ENCODE peak calls at places on chromosomes 11 and 22, in four cellular contexts. Q is IMR-90, Z is cardiac muscle cell, V is psoas muscle. H is an unnamed sample.

GRCh38 chr11:15852179-15852578 is 504.2 kb downstream of the SOX6 start:
- DNase-seq in Q (peak; percentile 35), Z (no peak), V (no peak), H (peak; percentile 55)

GRCh38 chr11:75352417-75353206 is 1.2 kb upstream of the ARRB1 start:
- DNase-seq in Q (no peak), Z (no peak), V (no peak), H (no peak)

GRCh38 chr11:122672892-122673291 is 17.4 kb downstream of the UBASH3B start:
- DNase-seq in Q (no peak), Z (no peak), V (peak; percentile 46), H (no peak)

GRCh38 chr11:27545946-27546345 is 39.4 kb upstream of the LIN7C start:
- DNase-seq in Q (no peak), Z (no peak), V (no peak), H (no peak)

GRCh38 chr11:47606731-47607130 is 12.5 kb upstream of the C1QTNF4 start:
- DNase-seq in Q (peak; percentile 24), Z (peak; percentile 88), V (no peak), H (no peak)

GRCh38 chr11:20599424-20600346 is at the start of gene SLC6A5:
- DNase-seq in Q (peak; percentile 19), Z (peak; percentile 93), V (peak; percentile 35), H (peak; percentile 77)

GRCh38 chr22:27412866-27413445 is 388.6 kb downstream of the MN1 start:
- DNase-seq in Q (no peak), Z (no peak), V (no peak), H (no peak)

GRCh38 chr22:31488988-31489617 is 539 bp downstream of the EIF4ENIF1 start:
- DNase-seq in Q (peak; percentile 7), Z (peak; percentile 74), V (peak; percentile 39), H (peak; percentile 42)

GRCh38 chr11:72308226-72309073 is 64.5 kb upstream of the PHOX2A start:
- DNase-seq in Q (peak; percentile 98), Z (no peak), V (no peak), H (no peak)

GRCh38 chr11:115244758-115245157 is 259.5 kb downstream of the CADM1 start:
- DNase-seq in Q (peak; percentile 20), Z (no peak), V (no peak), H (no peak)

GRCh38 chr11:23310276-23310675 is 450.0 kb upstream of the CCDC179 start:
- DNase-seq in Q (peak; percentile 63), Z (no peak), V (no peak), H (no peak)

GRCh38 chr11:12330491-12331231 is 46.7 kb upstream of the PARVA start:
- DNase-seq in Q (peak; percentile 7), Z (peak; percentile 20), V (no peak), H (no peak)

GRCh38 chr11:129969973-129970372 is 32.7 kb downstream of the PRDM10 start:
- DNase-seq in Q (no peak), Z (no peak), V (no peak), H (no peak)

GRCh38 chr22:49538006-49538405 is 289.7 kb downstream of the BRD1 start:
- DNase-seq in Q (no peak), Z (no peak), V (no peak), H (no peak)

GRCh38 chr11:13535819-13536218 is 40.0 kb upstream of the PTH start:
- DNase-seq in Q (no peak), Z (peak; percentile 5), V (no peak), H (no peak)

GRCh38 chr11:10044618-10045017 is 249.4 kb downstream of the SBF2 start:
- DNase-seq in Q (no peak), Z (no peak), V (no peak), H (no peak)

GRCh38 chr11:76391811-76392475 is 10.8 kb downstream of the GVQW3 start:
- DNase-seq in Q (no peak), Z (no peak), V (no peak), H (no peak)

GRCh38 chr22:17569971-17570511 is 6.7 kb downstream of the SLC25A18 start:
- DNase-seq in Q (peak; percentile 4), Z (peak; percentile 34), V (peak; percentile 27), H (peak; percentile 32)

GRCh38 chr11:3964056-3964455 is 108.6 kb downstream of the STIM1 start:
- DNase-seq in Q (no peak), Z (no peak), V (no peak), H (no peak)

GRCh38 chr11:62588966-62589637 is 2.2 kb downstream of the TUT1 start:
- DNase-seq in Q (no peak), Z (no peak), V (no peak), H (no peak)

GRCh38 chr22:43044402-43044801 is 29.5 kb upstream of the PACSIN2 start:
- DNase-seq in Q (no peak), Z (no peak), V (no peak), H (no peak)

GRCh38 chr11:19938051-19938856 is 222.0 kb downstream of the DBX1 start:
- DNase-seq in Q (peak; percentile 54), Z (peak; percentile 75), V (peak; percentile 40), H (peak; percentile 70)

GRCh38 chr11:44162662-44163061 is 67.2 kb downstream of the EXT2 start:
- DNase-seq in Q (no peak), Z (no peak), V (no peak), H (no peak)

GRCh38 chr11:3166268-3167142 is 1.4 kb upstream of the OSBPL5 start:
- DNase-seq in Q (no peak), Z (no peak), V (no peak), H (no peak)

GRCh38 chr22:46579751-46580449 is 40.3 kb upstream of the GRAMD4 start:
- DNase-seq in Q (no peak), Z (no peak), V (no peak), H (no peak)

GRCh38 chr11:35104655-35105054 is 34.3 kb upstream of the CD44 start:
- DNase-seq in Q (no peak), Z (no peak), V (no peak), H (no peak)

GRCh38 chr11:46889251-46889650 is 29.1 kb downstream of the LRP4 start:
- DNase-seq in Q (no peak), Z (no peak), V (no peak), H (no peak)

GRCh38 chr22:22168190-22168940 is 76.2 kb upstream of the VPREB1 start:
- DNase-seq in Q (peak; percentile 61), Z (no peak), V (no peak), H (no peak)
- H3K27me3 ChIP-seq in Q (peaks cover 42% of the 10 kb centered on the region), Z (peaks cover 82% of the 10 kb centered on the region), V (no peaks in the 10 kb centered on the region), H (no peaks in the 10 kb centered on the region)

DNA sequence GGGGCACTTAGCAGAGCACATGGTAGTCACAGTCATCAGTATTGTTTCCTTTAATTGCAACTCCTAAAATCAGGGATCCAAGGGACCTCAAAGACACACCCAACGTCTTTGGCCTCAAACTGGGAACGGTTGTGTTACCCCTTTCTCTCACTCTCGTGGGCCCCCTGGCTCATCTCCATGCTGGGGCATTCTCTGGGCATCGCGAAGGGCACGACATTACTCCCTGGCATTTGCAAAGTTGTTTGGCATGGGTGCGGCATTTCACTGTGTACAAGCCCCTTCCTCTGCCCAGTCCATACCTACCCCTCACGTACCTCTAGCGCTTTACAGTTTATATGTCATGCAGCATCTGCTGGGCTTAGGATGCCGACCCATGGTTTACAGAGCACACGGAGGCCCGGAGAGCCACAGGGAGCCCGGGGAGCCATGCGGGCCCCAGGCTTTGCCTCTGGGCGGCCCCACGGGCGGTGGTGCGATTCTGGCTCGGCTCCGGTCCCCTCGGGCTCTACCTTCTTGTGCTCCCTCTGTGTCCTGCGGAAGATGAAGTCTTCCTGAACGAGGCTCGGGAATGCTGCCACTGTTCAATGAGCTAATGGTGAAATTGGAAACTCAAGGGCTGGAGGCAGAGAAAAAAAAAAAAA is 21.9 kb upstream of the CACNG2 start:
- DNase-seq in Q (no peak), Z (no peak), V (no peak), H (peak; percentile 4)
- H3K27me3 ChIP-seq in Q (peaks cover 41% of the 10 kb centered on the region), Z (peaks cover 6% of the 10 kb centered on the region), V (no peaks in the 10 kb centered on the region), H (no peaks in the 10 kb centered on the region)

GRCh38 chr11:112542479-112542878 is 281.8 kb upstream of the PLET1 start:
- DNase-seq in Q (no peak), Z (no peak), V (no peak), H (no peak)
- H3K27me3 ChIP-seq in Q (peaks cover 7% of the 10 kb centered on the region), Z (no peaks in the 10 kb centered on the region), V (no peaks in the 10 kb centered on the region), H (no peaks in the 10 kb centered on the region)

DNA sequence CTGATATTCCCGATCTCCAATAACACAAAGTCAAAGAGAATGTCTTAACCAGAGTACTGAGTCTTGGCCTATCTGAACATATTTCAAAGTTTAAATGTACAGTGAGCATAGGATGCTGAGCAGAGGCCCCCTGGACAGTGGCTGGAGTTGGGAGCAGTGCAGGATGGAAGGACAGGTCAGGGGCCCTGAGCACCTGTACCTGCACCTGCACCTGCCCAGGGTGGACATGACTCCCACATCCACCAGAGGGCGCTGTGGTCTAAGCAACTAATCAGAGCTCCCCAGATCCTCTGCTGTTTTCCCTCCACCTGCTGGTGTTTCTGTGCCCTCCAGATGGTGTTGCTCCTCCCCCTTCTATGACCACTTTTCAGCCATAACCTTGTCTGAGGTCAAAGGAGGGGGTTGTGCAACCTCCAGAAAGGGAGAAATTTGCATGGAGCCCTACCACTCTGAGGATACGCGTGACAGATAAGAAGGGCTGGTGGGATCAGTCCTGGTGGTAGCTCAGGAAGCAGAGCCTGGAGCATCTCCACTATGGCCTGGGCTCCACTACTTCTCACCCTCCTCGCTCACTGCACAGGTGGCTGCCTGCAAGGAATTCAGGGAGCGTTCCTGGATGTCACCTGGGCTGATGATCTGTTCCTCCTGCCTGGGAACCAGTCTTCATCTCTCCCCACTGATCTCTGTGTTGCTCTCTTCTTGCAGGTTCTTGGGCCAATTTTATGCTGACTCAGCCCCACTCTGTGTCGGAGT is 49.1 kb upstream of the VPREB1 start:
- DNase-seq in Q (peak; percentile 37), Z (peak; percentile 74), V (peak; percentile 41), H (peak; percentile 89)
- H3K27me3 ChIP-seq in Q (peaks cover 33% of the 10 kb centered on the region), Z (peaks cover 47% of the 10 kb centered on the region), V (no peaks in the 10 kb centered on the region), H (no peaks in the 10 kb centered on the region)

GRCh38 chr22:48210812-48211211 is 1448.4 kb downstream of the TBC1D22A start:
- DNase-seq in Q (no peak), Z (no peak), V (no peak), H (no peak)
- H3K27me3 ChIP-seq in Q (no peaks in the 10 kb centered on the region), Z (no peaks in the 10 kb centered on the region), V (no peaks in the 10 kb centered on the region), H (no peaks in the 10 kb centered on the region)

DNA sequence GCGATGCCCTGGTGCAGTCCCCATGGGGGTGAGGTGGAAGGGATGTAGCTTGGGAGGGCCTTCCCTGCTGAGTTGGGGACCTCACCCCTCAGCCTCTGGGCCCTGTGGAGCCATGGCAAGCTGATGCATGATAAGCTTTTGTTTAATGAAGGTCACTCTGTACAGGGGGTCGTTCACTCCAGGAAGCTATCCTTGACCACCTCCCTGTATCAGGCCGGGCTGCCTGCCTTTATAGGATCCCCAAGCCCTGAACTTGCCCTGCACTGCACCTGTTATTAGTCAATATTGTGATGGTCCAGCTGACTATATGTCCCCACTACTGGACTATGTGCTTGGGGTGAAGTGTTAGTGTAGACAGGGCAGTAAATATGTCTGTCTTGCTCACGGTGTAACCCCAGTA is 49.7 kb upstream of the MYEOV start:
- DNase-seq in Q (no peak), Z (no peak), V (no peak), H (no peak)
- H3K27me3 ChIP-seq in Q (peaks cover 6% of the 10 kb centered on the region), Z (peaks cover 8% of the 10 kb centered on the region), V (no peaks in the 10 kb centered on the region), H (no peaks in the 10 kb centered on the region)

GRCh38 chr11:113462830-113463229 is 12.4 kb downstream of the DRD2 start:
- DNase-seq in Q (no peak), Z (no peak), V (no peak), H (no peak)

GRCh38 chr11:113457784-113458183 is 17.4 kb downstream of the DRD2 start:
- DNase-seq in Q (no peak), Z (no peak), V (no peak), H (no peak)

GRCh38 chr11:113458189-113458588 is 17.0 kb downstream of the DRD2 start:
- DNase-seq in Q (no peak), Z (no peak), V (no peak), H (no peak)
- H3K27me3 ChIP-seq in Q (peaks cover 2% of the 10 kb centered on the region), Z (peaks cover 3% of the 10 kb centered on the region), V (no peaks in the 10 kb centered on the region), H (no peaks in the 10 kb centered on the region)

H was measured in testis.